ENCODE peak calls at places on chromosome 1, in seven cellular contexts. Y is stimulated activated CD8-positive, alpha-beta memory T cell treated with anti-CD3 and anti-CD28 coated beads, Interleukin-2, amount 100 ng/mL, for 48 hours; U is GM18507; S is effector CD4-positive, alpha-beta T cell; W is fibroblast of villous mesenchyme; L is cardiac fibroblast; Q is cardiac septum. G is an unnamed sample.

GRCh38 chr1:19169642-19170041 is 40.4 kb downstream of the UBR4 start:
- DNase-seq in Y (no peak), U (peak), S (no peak), W (peak), L (no peak), Q (no peak), G (peak)

GRCh38 chr1:192737311-192737710 is 71.5 kb upstream of the RGS2 start:
- DNase-seq in Y (no peak), U (no peak), S (no peak), W (peak), L (no peak), Q (no peak), G (no peak)

GRCh38 chr1:94092210-94092613 is 28.7 kb downstream of the ABCA4 start:
- DNase-seq in Y (no peak), U (no peak), S (no peak), W (no peak), L (peak), Q (no peak), G (peak)

GRCh38 chr1:63968663-63969460 is 195.0 kb downstream of the ROR1 start:
- DNase-seq in Y (no peak), U (no peak), S (no peak), W (peak), L (peak), Q (no peak), G (peak)

GRCh38 chr1:111507411-111508201 is 4.2 kb upstream of the ADORA3 start:
- DNase-seq in Y (peak), U (peak), S (peak), W (peak), L (peak), Q (peak), G (peak)

GRCh38 chr1:27403065-27403726 is 10.8 kb downstream of the GPR3 start:
- DNase-seq in Y (no peak), U (peak), S (no peak), W (peak), L (peak), Q (peak), G (peak)

GRCh38 chr1:19596065-19596718 is 47.9 kb upstream of the NBL1 start:
- DNase-seq in Y (no peak), U (no peak), S (no peak), W (no peak), L (no peak), Q (no peak), G (no peak)

GRCh38 chr1:32307313-32307712 is 15.4 kb downstream of the HDAC1 start:
- DNase-seq in Y (no peak), U (no peak), S (no peak), W (peak), L (no peak), Q (no peak), G (peak)

GRCh38 chr1:204443871-204444581 is 32.4 kb upstream of the PPP1R15B start:
- DNase-seq in Y (no peak), U (no peak), S (no peak), W (peak), L (no peak), Q (no peak), G (peak)

GRCh38 chr1:213989071-213989739 is 1.4 kb downstream of the PROX1 start:
- DNase-seq in Y (no peak), U (no peak), S (no peak), W (no peak), L (no peak), Q (no peak), G (no peak)

GRCh38 chr1:7331926-7332535 is 439.1 kb upstream of the VAMP3 start:
- DNase-seq in Y (no peak), U (no peak), S (no peak), W (peak), L (no peak), Q (no peak), G (no peak)

GRCh38 chr1:156516821-156517220 is 16.2 kb upstream of the MEF2D start:
- DNase-seq in Y (no peak), U (no peak), S (no peak), W (no peak), L (no peak), Q (no peak), G (no peak)

GRCh38 chr1:156437465-156437864 is 63.1 kb downstream of the MEF2D start:
- DNase-seq in Y (no peak), U (no peak), S (no peak), W (no peak), L (no peak), Q (no peak), G (no peak)

G was measured in choroid plexus epithelial cell.